ENCODE peak calls at places on chromosomes 6 and 20, in four cellular contexts. G, V, E and O are unnamed samples.

GRCh38 chr6:170139531-170139930 is 151.3 kb downstream of the DLL1 start:
- DNase-seq in E (no peak), V (peak), G (no peak), O (no peak)

GRCh38 chr6:33807606-33808005 is 3.8 kb upstream of the MLN start:
- DNase-seq in G (no peak), E (no peak), V (no peak), O (no peak)

GRCh38 chr6:30071081-30071818 is 4.3 kb downstream of the PPP1R11 start:
- DNase-seq in V (peak), E (no peak), G (no peak), O (no peak)

GRCh38 chr6:83741089-83741488 is 32.2 kb upstream of the SNAP91 start:
- DNase-seq in E (no peak), V (no peak), G (no peak), O (no peak)

GRCh38 chr20:18585134-18585533 is 2.7 kb upstream of the DTD1 start:
- DNase-seq in G (no peak), V (no peak), E (peak), O (no peak)

GRCh38 chr6:168514216-168514615 is 73.2 kb downstream of the SMOC2 start:
- DNase-seq in E (no peak), G (peak), V (no peak), O (no peak)

GRCh38 chr6:43570876-43571441 is 4.9 kb downstream of the XPO5 start:
- DNase-seq in V (no peak), E (no peak), G (no peak), O (no peak)

GRCh38 chr6:83536034-83536646 is 23.8 kb downstream of the PRSS35 start:
- DNase-seq in E (peak), V (no peak), G (peak), O (no peak)

GRCh38 chr6:145093226-145093625 is 642.1 kb downstream of the EPM2A start:
- DNase-seq in E (no peak), V (no peak), G (no peak), O (no peak)

GRCh38 chr20:25293507-25293906 is 45.6 kb downstream of the PYGB start:
- DNase-seq in G (no peak), V (no peak), E (no peak), O (peak)

GRCh38 chr20:48489046-48489463 is 338.7 kb downstream of the PREX1 start:
- DNase-seq in G (no peak), V (no peak), E (no peak), O (no peak)

GRCh38 chr20:49657118-49657901 is 56.4 kb downstream of the B4GALT5 start:
- DNase-seq in E (no peak), G (no peak), V (no peak), O (no peak)

GRCh38 chr20:49074521-49074920 is 28.4 kb downstream of the CSE1L start:
- DNase-seq in E (no peak), G (no peak), V (no peak), O (no peak)

GRCh38 chr6:11253594-11253993 is 21.1 kb upstream of the NEDD9 start:
- DNase-seq in V (no peak), G (no peak), E (peak), O (no peak)

GRCh38 chr20:7571521-7572065 is 368.7 kb downstream of the HAO1 start:
- DNase-seq in G (no peak), V (no peak), E (no peak), O (no peak)

GRCh38 chr20:32230707-32231106 is 23.0 kb downstream of the POFUT1 start:
- DNase-seq in G (no peak), V (no peak), E (no peak), O (no peak)

GRCh38 chr20:43988867-43989266 is 74.2 kb downstream of the TOX2 start:
- DNase-seq in E (no peak), V (no peak), G (no peak), O (no peak)

GRCh38 chr6:45437441-45437820 is 59.7 kb upstream of the SUPT3H start:
- DNase-seq in G (no peak), V (no peak), E (no peak), O (no peak)
- H3K4me3 ChIP-seq in G (no peak), V (no peak), E (no peak), O (peak)

DNA sequence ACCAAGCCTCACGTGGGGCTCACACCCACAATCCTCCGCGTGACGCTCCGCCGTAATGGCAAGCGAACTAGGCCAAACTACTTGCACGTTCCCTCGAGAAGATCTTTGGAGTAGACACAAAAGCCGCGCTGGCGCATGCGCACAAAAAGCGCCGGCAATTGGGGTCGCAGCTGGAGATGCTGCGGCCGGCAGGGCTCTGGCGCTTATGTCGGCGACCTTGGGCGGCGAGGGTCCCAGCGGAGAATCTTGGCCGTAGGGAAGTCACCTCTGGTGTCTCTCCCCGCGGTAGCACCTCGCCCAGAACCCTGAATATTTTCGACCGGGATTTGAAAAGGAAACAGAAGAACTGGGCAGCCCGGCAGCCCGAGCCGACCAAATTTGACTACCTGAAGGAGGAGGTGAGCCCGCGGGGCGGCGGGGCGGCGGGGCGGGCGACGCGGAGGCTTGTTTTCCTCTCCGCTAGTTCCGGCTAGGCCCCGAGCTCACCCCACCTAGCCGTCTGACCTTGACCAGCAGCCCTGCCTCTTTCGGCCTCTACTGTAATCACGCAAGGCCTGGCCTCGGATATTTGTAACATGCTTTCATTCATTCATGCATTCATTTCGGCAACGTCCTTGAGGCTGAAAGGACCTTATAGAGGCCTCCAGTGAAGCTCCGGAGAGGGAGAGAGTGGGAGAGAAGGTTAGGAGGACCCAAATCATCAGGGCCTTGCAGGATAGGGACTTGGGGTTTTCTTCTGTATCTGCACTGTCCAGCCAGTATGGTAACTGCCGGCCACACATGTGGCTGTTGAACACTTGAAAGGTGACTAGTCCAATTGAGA is at the start of the genes ESF1 and NDUFAF5:
- DNase-seq in G (peak), E (peak), V (peak), O (peak)
- TF ChIP-seq POLR2A in G (no peak), E (peak), V (no peak), O (no peak)

GRCh38 chr6:149015224-149015876 is 268.5 kb downstream of the UST start:
- DNase-seq in V (no peak), E (no peak), G (no peak), O (no peak)
- H3K4me3 ChIP-seq in V (no peak), E (no peak), G (no peak), O (no peak)

GRCh38 chr6:3797231-3798200 is 46.0 kb upstream of the PXDC1 start:
- DNase-seq in E (peak), V (no peak), G (no peak), O (no peak)
- TF ChIP-seq POLR2A in E (no peak), V (no peak), G (no peak), O (no peak)

DNA sequence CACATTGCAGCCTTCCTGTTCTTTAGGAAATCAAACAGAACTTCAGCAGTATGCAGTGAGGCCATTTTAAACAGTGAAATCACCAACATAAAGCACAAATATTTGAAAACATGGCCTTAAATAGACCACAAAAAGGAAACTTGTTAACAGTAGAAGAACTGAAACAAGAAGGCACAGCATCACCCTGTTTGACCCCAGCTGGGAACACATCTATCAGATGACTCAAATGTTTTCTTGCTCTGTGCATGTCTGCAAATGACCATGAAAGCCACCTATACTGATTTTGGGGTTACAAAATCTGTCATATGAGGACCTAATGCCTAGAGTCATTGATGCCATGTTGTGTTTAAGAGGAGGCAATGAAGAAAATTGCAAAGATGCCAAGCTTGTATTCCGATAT is 123.8 kb upstream of the ADGRF1 start:
- DNase-seq in G (no peak), V (no peak), E (no peak), O (no peak)
- H3K4me3 ChIP-seq in G (no peak), V (no peak), E (no peak), O (no peak)

GRCh38 chr6:20534295-20534897 is at the start of gene CDKAL1:
- DNase-seq in G (peak), V (peak), E (peak), O (peak)
- TF ChIP-seq POLR2A in G (peak), V (no peak), E (peak), O (peak)

GRCh38 chr6:13431861-13432465 is 55.4 kb downstream of the GFOD1 start:
- DNase-seq in G (no peak), V (no peak), E (peak), O (no peak)
- H3K4me3 ChIP-seq in G (no peak), V (no peak), E (no peak), O (no peak)

GRCh38 chr6:15519681-15520080 is 143.1 kb downstream of the DTNBP1 start:
- DNase-seq in G (no peak), E (no peak), V (peak), O (no peak)

GRCh38 chr6:15517600-15517999 is 145.2 kb downstream of the DTNBP1 start:
- DNase-seq in G (no peak), E (no peak), V (no peak), O (no peak)

GRCh38 chr6:15518057-15518456 is 144.8 kb downstream of the DTNBP1 start:
- DNase-seq in E (no peak), G (no peak), V (peak), O (no peak)

GRCh38 chr6:15520616-15521203 is 142.1 kb downstream of the DTNBP1 start:
- DNase-seq in E (no peak), V (peak), G (no peak), O (no peak)

GRCh38 chr6:15518878-15519277 is 143.9 kb downstream of the DTNBP1 start:
- DNase-seq in E (no peak), G (no peak), V (peak), O (no peak)
- TF ChIP-seq POLR2A in E (no peak), G (no peak), V (no peak), O (no peak)

DNA sequence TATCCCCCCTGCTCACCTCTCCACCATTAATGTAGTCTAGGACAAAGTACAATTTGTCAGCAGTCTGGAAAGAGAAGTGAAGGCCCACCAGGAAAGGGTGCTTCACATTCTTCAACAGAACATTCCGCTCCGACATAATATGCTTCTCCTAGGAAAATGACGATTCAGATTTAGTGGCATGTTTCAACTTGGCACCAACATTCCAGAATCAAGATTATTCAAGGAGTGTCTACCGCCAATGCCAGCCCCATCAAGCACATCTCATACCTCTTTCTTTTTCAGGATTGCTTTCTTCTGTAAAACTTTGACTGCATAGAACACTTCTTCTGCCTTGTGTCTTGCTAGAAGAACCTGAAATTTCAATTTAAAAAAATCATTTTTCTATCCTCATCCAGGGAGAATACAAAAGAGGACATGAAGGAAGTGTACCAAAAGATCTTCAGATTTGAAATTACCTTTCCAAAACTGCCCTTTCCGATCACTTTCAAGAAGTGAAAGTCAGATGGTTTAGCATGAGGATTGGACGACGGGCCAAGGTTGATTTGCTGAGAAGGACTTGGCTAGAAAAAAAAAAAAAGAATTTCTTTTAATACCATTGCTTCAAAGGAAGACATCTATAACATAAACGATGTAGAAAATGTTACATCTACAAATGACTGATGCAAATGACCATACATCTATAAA is 120.7 kb upstream of the SLC2A12 start:
- DNase-seq in G (no peak), E (no peak), V (no peak), O (no peak)
- H3K4me3 ChIP-seq in G (peak), E (peak), V (peak), O (peak)

GRCh38 chr6:107344981-107345380 is 114.4 kb downstream of the PDSS2 start:
- DNase-seq in V (no peak), E (no peak), G (no peak), O (no peak)

GRCh38 chr6:107344383-107344782 is 115.0 kb downstream of the PDSS2 start:
- DNase-seq in G (no peak), V (no peak), E (no peak), O (no peak)

GRCh38 chr6:107345398-107345797 is 114.0 kb downstream of the PDSS2 start:
- DNase-seq in V (no peak), G (no peak), E (no peak), O (no peak)

GRCh38 chr6:107337342-107337741 is 122.0 kb downstream of the PDSS2 start:
- DNase-seq in V (no peak), E (no peak), G (no peak), O (no peak)

DNA sequence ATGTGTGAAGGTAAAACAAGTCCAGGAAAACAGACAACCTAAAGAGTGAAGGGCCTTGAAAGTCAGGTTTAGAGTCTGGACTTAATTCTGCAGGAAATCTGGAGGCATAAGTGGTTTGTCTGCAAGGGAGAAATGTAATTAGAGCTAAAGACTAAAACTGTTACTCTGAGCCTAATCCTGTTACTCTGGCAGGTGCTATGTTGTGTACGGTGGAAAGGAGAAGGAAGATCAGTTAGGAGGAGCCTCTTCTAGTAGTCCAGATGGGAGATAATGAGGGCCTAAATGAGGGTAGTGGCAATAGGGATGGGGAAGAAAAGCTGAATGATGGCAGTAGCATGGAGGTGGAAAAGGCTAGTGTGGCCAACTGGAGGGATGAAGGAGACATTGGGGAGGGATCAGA is 118.5 kb downstream of the PDSS2 start:
- DNase-seq in E (no peak), V (no peak), G (no peak), O (no peak)
- TF ChIP-seq POLR2A in E (no peak), V (no peak), G (no peak), O (no peak)